ENCODE peak calls at places on chromosomes 4 and X, in seven cellular contexts. H, P, I, U, O, A and V are unnamed samples.

GRCh38 chr4:63788271-63788670 is 621.0 kb downstream of the TECRL start:
- DNase-seq in O (no peak), A (no peak), U (no peak), I (no peak), P (no peak), H (no peak), V (no peak)

GRCh38 chrX:10189317-10190268 is 32.8 kb downstream of the CLCN4 start:
- DNase-seq in A (peak; percentile 73), I (peak; percentile 58), U (peak; percentile 49), O (peak; percentile 52), P (peak; percentile 81), H (peak; percentile 58), V (peak; percentile 48)

GRCh38 chr4:83124079-83124780 is 9.7 kb upstream of the PLAC8 start:
- DNase-seq in U (no peak), H (no peak), I (no peak), A (no peak), P (no peak), O (no peak), V (no peak)

GRCh38 chr4:74161676-74162450 is 3.9 kb downstream of the MTHFD2L start:
- DNase-seq in I (peak; percentile 5), O (no peak), P (no peak), A (no peak), U (no peak), H (no peak), V (no peak)

GRCh38 chr4:28966982-28967381 is 1753.2 kb upstream of the PCDH7 start:
- DNase-seq in A (no peak), I (peak; percentile 24), P (no peak), O (no peak), U (no peak), H (no peak), V (no peak)

GRCh38 chr4:2284934-2285664 is 23.2 kb upstream of the MXD4 start:
- DNase-seq in U (no peak), P (peak; percentile 7), A (no peak), H (no peak), I (peak; percentile 79), O (no peak), V (no peak)

GRCh38 chr4:107579099-107579498 is 140.9 kb downstream of the PAPSS1 start:
- DNase-seq in P (no peak), A (no peak), H (no peak), U (no peak), O (no peak), I (no peak), V (no peak)

GRCh38 chr4:55903577-55903976 is 45.2 kb upstream of the CEP135 start:
- DNase-seq in O (no peak), I (no peak), H (peak; percentile 40), A (no peak), U (no peak), P (no peak), V (no peak)

GRCh38 chr4:189656551-189657165 is 284.0 kb upstream of the FRG1 start:
- DNase-seq in O (no peak), U (no peak), P (no peak), I (no peak), H (no peak), A (no peak), V (no peak)

GRCh38 chrX:123085311-123085940 is 98.7 kb upstream of the GRIA3 start:
- DNase-seq in U (no peak), A (peak; percentile 74), O (no peak), P (no peak), I (no peak), H (no peak), V (no peak)

GRCh38 chrX:123086768-123087167 is 97.3 kb upstream of the GRIA3 start:
- DNase-seq in U (no peak), P (no peak), A (no peak), H (no peak), I (no peak), O (no peak), V (no peak)

GRCh38 chrX:123084797-123085196 is 99.3 kb upstream of the GRIA3 start:
- DNase-seq in A (no peak), I (peak; percentile 84), P (no peak), U (no peak), H (no peak), O (no peak), V (no peak)

GRCh38 chrX:123081766-123082165 is 102.3 kb upstream of the GRIA3 start:
- DNase-seq in H (no peak), I (peak; percentile 61), A (no peak), O (no peak), P (no peak), U (no peak), V (no peak)

GRCh38 chrX:123083924-123084323 is 100.2 kb upstream of the GRIA3 start:
- DNase-seq in A (no peak), I (peak; percentile 36), P (no peak), U (no peak), O (no peak), H (no peak), V (peak; percentile 1)
- H3K4me1 ChIP-seq in A (peaks cover 8% of the 10 kb centered on the region), I (peaks cover 52% of the 10 kb centered on the region), P (no peaks in the 10 kb centered on the region), U (no peaks in the 10 kb centered on the region), O (no peaks in the 10 kb centered on the region), H (no peaks in the 10 kb centered on the region), V (no peaks in the 10 kb centered on the region)

DNA sequence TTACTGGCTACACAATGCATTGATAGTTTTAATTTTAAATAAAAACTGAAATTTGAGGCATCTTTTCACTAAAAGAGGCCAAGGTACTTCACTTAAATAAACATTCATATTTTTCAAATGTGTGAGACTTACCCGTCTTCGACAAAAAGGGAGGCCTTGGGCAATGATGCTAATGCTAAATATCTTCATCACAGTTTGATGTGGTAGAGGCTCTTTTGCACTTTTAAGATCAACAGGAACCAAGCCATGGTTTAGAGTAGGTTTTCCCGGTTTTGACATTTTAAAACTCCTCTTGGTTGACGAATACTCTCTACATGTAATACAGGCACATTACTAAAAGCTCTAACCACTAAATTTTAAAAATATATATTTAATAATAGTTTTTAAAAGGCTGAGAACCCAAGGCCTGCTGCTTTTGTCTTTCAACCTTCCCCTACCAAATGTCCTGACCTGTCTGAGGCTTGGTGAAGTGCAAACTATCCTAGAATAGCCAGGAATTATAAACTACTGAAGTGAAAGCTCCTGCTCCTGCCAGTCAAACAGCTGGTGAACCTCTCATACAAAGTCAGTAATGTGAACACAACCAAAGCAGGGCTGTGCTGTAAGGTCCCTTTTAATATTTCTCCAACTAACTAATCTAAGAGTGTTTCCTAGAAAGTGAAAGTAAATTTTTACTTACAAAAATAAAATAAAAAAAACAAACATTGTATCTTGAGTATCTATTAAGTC is 153.7 kb downstream of the FBXW7 start:
- DNase-seq in A (no peak), O (no peak), U (no peak), H (peak; percentile 6), I (peak; percentile 26), P (no peak), V (peak; percentile 36)
- H3K27ac ChIP-seq in A (no peak overlapping the region), O (peak overlapping the region; percentile 84), U (peak overlapping the region; percentile 84), H (no peak overlapping the region), I (no peak overlapping the region), P (no peak overlapping the region), V (peak overlapping the region; percentile 88)

DNA sequence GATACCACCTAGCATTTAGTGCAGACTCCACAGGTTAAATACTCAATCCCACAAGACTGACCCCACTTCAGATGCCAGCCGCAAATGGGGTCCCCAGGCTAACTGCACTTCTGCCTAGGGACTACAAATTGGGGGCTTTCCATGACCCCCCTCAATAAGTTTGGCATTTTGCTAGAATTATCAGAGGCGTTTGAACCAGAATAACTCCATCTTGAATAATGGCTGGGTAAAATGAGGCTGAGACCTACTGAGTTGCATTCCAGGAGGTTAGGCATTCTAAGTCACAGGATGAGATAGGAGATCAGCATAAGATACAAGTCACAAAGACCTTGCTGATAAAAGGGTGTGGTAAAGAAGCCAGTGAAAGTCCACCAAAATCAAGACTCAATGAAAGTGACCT is 15.1 kb downstream of the RELL1 start:
- DNase-seq in I (no peak), H (no peak), A (no peak), U (no peak), P (no peak), O (no peak), V (no peak)
- H3K4me1 ChIP-seq in I (peaks cover 18% of the 10 kb centered on the region), H (peaks cover 28% of the 10 kb centered on the region), A (peaks cover 28% of the 10 kb centered on the region), U (peaks cover 76% of the 10 kb centered on the region), P (peaks cover 6% of the 10 kb centered on the region), O (peaks cover 77% of the 10 kb centered on the region), V (peaks cover 49% of the 10 kb centered on the region)

DNA sequence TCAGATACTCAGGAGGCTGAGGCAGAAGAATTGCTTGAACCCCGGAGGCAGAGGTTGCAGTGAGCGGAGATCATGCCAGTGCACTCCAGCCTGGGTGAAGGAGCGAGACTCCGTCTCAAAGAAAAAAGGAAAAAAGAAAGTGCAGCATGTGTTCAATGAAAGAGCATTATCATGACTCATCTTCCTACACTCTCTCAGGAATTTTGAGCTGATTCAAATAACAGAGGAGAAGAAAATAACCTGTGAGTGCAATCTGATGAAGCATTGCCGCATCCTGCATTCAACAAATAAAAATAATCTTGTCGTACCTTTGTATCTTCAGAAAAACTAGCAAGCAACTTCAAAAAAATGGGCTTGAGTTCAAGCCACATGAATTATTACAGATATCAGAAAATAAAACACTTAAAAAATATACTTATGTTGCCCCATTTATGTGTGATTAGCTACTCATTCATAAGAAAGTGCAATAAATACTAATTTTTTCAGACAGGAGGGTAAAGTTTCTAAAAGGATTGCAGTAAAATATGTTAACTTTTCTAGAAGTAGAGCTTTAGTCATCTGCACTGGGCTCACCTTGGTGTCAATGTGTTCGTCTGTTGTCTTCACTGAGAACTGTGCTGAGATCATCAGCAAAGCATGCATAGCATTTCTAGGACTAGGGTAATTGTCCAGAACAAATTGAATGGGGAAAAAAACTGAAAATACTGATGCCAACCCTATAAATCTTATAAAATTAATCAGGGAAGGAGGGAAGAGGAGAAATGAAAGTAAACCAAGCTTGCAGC is 90.4 kb upstream of the VCX3B start:
- DNase-seq in I (no peak), H (no peak), A (no peak), O (no peak), P (no peak), U (no peak), V (no peak)
- H3K27ac ChIP-seq in I (no peak overlapping the region), H (no peak overlapping the region), A (no peak overlapping the region), O (no peak overlapping the region), P (no peak overlapping the region), U (no peak overlapping the region), V (no peak overlapping the region)